ENCODE peak calls at places on chromosomes 13 and 19, in four cellular contexts. One of them, this sample, is unnamed.

GRCh38 chr13:43401364-43401763 is 378.0 kb downstream of the DNAJC15 start:
- DNase-seq in mucosa of descending colon: no peak
- DNase-seq in GM06990: no peak
- DNase-seq in pancreas: no peak
- DNase-seq in this sample: no peak

GRCh38 chr13:112983428-112984196 is 14.6 kb downstream of the MCF2L start:
- DNase-seq in mucosa of descending colon: peak; percentile 59
- DNase-seq in GM06990: no peak
- DNase-seq in pancreas: no peak
- DNase-seq in this sample: no peak

GRCh38 chr19:45253396-45254027 is 2.4 kb downstream of the MARK4 start:
- DNase-seq in mucosa of descending colon: no peak
- DNase-seq in GM06990: no peak
- DNase-seq in pancreas: no peak
- DNase-seq in this sample: no peak

GRCh38 chr13:27483421-27483820 is 33.1 kb upstream of the MTIF3 start:
- DNase-seq in mucosa of descending colon: no peak
- DNase-seq in GM06990: no peak
- DNase-seq in pancreas: no peak
- DNase-seq in this sample: no peak

GRCh38 chr19:41339936-41340335 is 13.8 kb downstream of the TGFB1 start:
- DNase-seq in mucosa of descending colon: no peak
- DNase-seq in GM06990: no peak
- DNase-seq in pancreas: no peak
- DNase-seq in this sample: no peak

GRCh38 chr19:23774156-23774971 is 15.7 kb upstream of the ZNF681 start:
- DNase-seq in mucosa of descending colon: no peak
- DNase-seq in GM06990: no peak
- DNase-seq in pancreas: no peak
- DNase-seq in this sample: no peak

GRCh38 chr19:14113762-14114414 is 3.7 kb downstream of the PRKACA start:
- DNase-seq in mucosa of descending colon: peak; percentile 60
- DNase-seq in GM06990: no peak
- DNase-seq in pancreas: peak; percentile 35
- DNase-seq in this sample: no peak

GRCh38 chr13:107301724-107302374 is 733.9 kb upstream of the ARGLU1 start:
- DNase-seq in mucosa of descending colon: no peak
- DNase-seq in GM06990: no peak
- DNase-seq in pancreas: no peak
- DNase-seq in this sample: no peak

GRCh38 chr13:30607908-30608307 is 9.8 kb upstream of the USPL1 start:
- DNase-seq in mucosa of descending colon: peak; percentile 58
- DNase-seq in GM06990: peak; percentile 75
- DNase-seq in pancreas: no peak
- DNase-seq in this sample: no peak

GRCh38 chr19:18173572-18174294 is at the start of gene IFI30:
- DNase-seq in mucosa of descending colon: peak; percentile 83
- DNase-seq in GM06990: peak; percentile 92
- DNase-seq in pancreas: peak; percentile 94
- DNase-seq in this sample: no peak

GRCh38 chr13:76836311-76836710 is 49.9 kb downstream of the KCTD12 start:
- DNase-seq in mucosa of descending colon: no peak
- DNase-seq in GM06990: no peak
- DNase-seq in pancreas: no peak
- DNase-seq in this sample: no peak

GRCh38 chr19:39765091-39766076 is 13.3 kb upstream of the LEUTX start:
- DNase-seq in mucosa of descending colon: peak; percentile 74
- DNase-seq in GM06990: no peak
- DNase-seq in pancreas: peak; percentile 2
- DNase-seq in this sample: no peak

GRCh38 chr13:30569901-30570576 is 47.7 kb upstream of the USPL1 start:
- DNase-seq in mucosa of descending colon: no peak
- DNase-seq in GM06990: no peak
- DNase-seq in pancreas: no peak
- DNase-seq in this sample: peak; percentile 83

GRCh38 chr13:96540656-96541055 is 450.7 kb downstream of the HS6ST3 start:
- DNase-seq in mucosa of descending colon: no peak
- DNase-seq in GM06990: no peak
- DNase-seq in pancreas: no peak
- DNase-seq in this sample: no peak

GRCh38 chr13:43880451-43880850 is 747 bp downstream of the LACC1 start:
- DNase-seq in mucosa of descending colon: peak; percentile 27
- DNase-seq in GM06990: no peak
- DNase-seq in pancreas: no peak
- DNase-seq in this sample: no peak

GRCh38 chr13:73857106-73857505 is 277.1 kb downstream of the KLF12 start:
- DNase-seq in mucosa of descending colon: no peak
- DNase-seq in GM06990: no peak
- DNase-seq in pancreas: no peak
- DNase-seq in this sample: no peak

GRCh38 chr19:45768644-45769053 is 403 bp downstream of the SIX5 start:
- DNase-seq in mucosa of descending colon: no peak
- DNase-seq in GM06990: no peak
- DNase-seq in pancreas: no peak
- DNase-seq in this sample: no peak

GRCh38 chr19:55647732-55648656 is at the start of gene CCDC106:
- DNase-seq in mucosa of descending colon: peak; percentile 73
- DNase-seq in GM06990: peak; percentile 85
- DNase-seq in pancreas: peak; percentile 63
- DNase-seq in this sample: no peak

GRCh38 chr19:4069331-4069959 is 2.7 kb upstream of the ZBTB7A start:
- DNase-seq in mucosa of descending colon: peak; percentile 62
- DNase-seq in GM06990: no peak
- DNase-seq in pancreas: no peak
- DNase-seq in this sample: no peak

GRCh38 chr13:90055121-90055520 is 1292.4 kb upstream of the MIR17HG start:
- DNase-seq in mucosa of descending colon: no peak
- DNase-seq in GM06990: no peak
- DNase-seq in pancreas: no peak
- DNase-seq in this sample: no peak

DNA sequence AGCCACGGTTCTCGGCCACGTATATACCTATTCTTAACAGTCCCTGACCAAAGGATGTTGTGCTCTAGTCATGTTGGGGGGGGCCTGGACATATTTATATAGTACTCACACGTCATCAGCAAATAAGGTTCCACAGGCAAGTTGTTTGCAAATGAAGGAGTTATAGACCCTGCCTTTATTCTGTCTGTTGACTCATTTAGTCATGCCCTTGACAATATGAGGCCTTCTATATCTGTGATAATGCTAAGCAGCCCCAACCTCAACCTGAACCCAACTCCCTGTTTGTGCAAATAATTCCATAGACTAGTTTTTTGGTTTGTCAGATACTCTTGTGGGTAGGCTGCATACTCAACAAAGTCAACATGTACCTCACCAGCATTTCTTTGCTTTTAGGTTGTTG is 8.9 kb downstream of the ZNF586 start:
- DNase-seq in mucosa of descending colon: no peak
- DNase-seq in GM06990: no peak
- DNase-seq in pancreas: no peak
- DNase-seq in this sample: no peak
- H3K4me3 ChIP-seq in mucosa of descending colon: no peak overlapping the region
- H3K4me3 ChIP-seq in GM06990: no peak overlapping the region
- H3K4me3 ChIP-seq in pancreas: no peak overlapping the region
- H3K4me3 ChIP-seq in this sample: no peak overlapping the region

GRCh38 chr13:57673197-57673596 is 41.7 kb downstream of the PCDH17 start:
- DNase-seq in mucosa of descending colon: no peak
- DNase-seq in GM06990: no peak
- DNase-seq in pancreas: no peak
- DNase-seq in this sample: no peak

GRCh38 chr13:57666554-57666953 is 35.0 kb downstream of the PCDH17 start:
- DNase-seq in mucosa of descending colon: no peak
- DNase-seq in GM06990: no peak
- DNase-seq in pancreas: no peak
- DNase-seq in this sample: no peak

DNA sequence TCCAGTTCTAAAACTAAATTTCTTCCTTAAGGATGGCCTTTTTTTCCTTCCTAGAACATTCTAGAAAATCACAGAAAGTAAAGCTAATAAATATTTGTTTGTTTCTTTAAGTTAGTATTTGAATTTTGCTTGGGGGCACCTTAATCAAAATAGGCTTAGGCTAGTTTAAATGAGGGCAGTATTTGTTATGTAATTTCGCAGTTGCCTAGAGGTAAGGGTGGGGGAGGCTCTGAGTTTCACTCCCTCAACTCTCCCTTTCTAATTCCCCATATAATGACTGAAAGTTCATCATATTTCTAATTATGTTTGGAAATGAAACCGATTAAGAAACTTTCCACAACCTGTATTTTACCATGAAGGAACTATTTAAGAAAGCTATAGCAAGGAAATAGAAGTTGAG is 40.6 kb downstream of the PCDH17 start:
- DNase-seq in mucosa of descending colon: no peak
- DNase-seq in GM06990: no peak
- DNase-seq in pancreas: no peak
- DNase-seq in this sample: no peak
- H3K4me3 ChIP-seq in mucosa of descending colon: no peak overlapping the region
- H3K4me3 ChIP-seq in GM06990: no peak overlapping the region
- H3K4me3 ChIP-seq in pancreas: no peak overlapping the region
- H3K4me3 ChIP-seq in this sample: no peak overlapping the region

GRCh38 chr19:49689133-49690072 is at the start of gene ADM5:
- DNase-seq in mucosa of descending colon: peak; percentile 78
- DNase-seq in GM06990: no peak
- DNase-seq in pancreas: peak; percentile 67
- DNase-seq in this sample: no peak
- H3K4me3 ChIP-seq in mucosa of descending colon: no peak within 1 kb of the TSS
- H3K4me3 ChIP-seq in GM06990: no peak within 1 kb of the TSS
- H3K4me3 ChIP-seq in pancreas: peak within 1 kb of the TSS; percentile 51
- H3K4me3 ChIP-seq in this sample: peak within 1 kb of the TSS; percentile 64

GRCh38 chr19:50357178-50358100 is 8.0 kb downstream of the NAPSA start:
- DNase-seq in mucosa of descending colon: peak; percentile 85
- DNase-seq in GM06990: peak; percentile 92
- DNase-seq in pancreas: peak; percentile 67
- DNase-seq in this sample: no peak
- H3K4me3 ChIP-seq in mucosa of descending colon: no peak overlapping the region
- H3K4me3 ChIP-seq in GM06990: peak overlapping the region; percentile 65
- H3K4me3 ChIP-seq in pancreas: peak overlapping the region; percentile 46
- H3K4me3 ChIP-seq in this sample: peak overlapping the region; percentile 45

GRCh38 chr19:10233946-10234345 is 2.8 kb upstream of the S1PR2 start:
- DNase-seq in mucosa of descending colon: no peak
- DNase-seq in GM06990: no peak
- DNase-seq in pancreas: no peak
- DNase-seq in this sample: no peak

GRCh38 chr19:10230155-10230903 is 802 bp downstream of the S1PR2 start:
- DNase-seq in mucosa of descending colon: peak; percentile 58
- DNase-seq in GM06990: peak; percentile 63
- DNase-seq in pancreas: no peak
- DNase-seq in this sample: no peak

GRCh38 chr19:10230904-10231623 is at the start of gene S1PR2:
- DNase-seq in mucosa of descending colon: peak; percentile 77
- DNase-seq in GM06990: peak; percentile 90
- DNase-seq in pancreas: peak; percentile 65
- DNase-seq in this sample: no peak

GRCh38 chr19:10228925-10229324 is 2.2 kb downstream of the S1PR2 start:
- DNase-seq in mucosa of descending colon: peak; percentile 39
- DNase-seq in GM06990: no peak
- DNase-seq in pancreas: no peak
- DNase-seq in this sample: no peak

GRCh38 chr19:10231624-10232228 is 595 bp upstream of the S1PR2 start:
- DNase-seq in mucosa of descending colon: no peak
- DNase-seq in GM06990: no peak
- DNase-seq in pancreas: no peak
- DNase-seq in this sample: no peak
- H3K4me3 ChIP-seq in mucosa of descending colon: no peak overlapping the region
- H3K4me3 ChIP-seq in GM06990: peak overlapping the region; percentile 91
- H3K4me3 ChIP-seq in pancreas: peak overlapping the region; percentile 83
- H3K4me3 ChIP-seq in this sample: peak overlapping the region; percentile 81

DNA sequence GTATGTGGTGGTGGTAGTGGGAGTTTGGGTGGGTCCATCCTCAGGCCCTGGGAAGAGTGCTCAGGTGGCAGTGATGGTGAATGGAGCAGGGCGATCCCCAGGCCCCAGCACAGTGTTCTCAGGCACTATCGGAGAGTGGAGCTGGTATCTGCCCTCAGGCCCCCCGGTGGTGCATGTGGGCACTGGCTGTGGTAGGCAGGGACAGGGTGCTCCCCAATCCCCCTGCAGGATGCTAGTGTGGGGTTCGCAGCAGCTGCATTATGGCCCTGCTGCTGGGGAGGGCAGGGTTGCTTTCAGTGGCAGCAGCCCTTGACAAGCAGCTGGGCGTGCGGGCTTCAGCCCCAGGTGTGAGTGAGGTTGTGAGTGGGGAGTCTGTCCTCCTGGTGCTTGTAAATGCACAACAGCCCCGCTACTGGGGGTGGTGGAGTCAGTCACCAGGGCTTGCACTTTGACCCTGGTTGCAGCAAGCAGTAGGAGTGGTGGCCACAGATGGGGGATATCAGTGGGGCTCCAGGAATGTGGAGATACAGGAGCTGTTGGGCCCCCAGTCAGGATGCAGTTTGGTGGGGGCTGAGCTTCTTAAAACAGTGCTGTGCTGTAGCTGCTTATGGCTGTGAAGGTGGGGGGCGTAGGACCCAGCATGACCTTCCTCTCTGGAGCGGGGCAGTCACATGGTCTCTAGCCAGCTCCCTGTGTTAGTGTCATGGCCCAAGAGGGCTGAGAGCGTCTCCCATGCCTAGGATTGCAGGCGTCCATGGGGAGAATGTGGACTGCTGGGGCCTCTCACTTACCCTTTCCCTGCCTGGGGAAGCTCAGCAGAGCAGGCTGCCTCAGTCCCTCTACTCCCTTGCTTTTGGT is 38.7 kb upstream of the ARHGEF7 start:
- DNase-seq in mucosa of descending colon: no peak
- DNase-seq in GM06990: no peak
- DNase-seq in pancreas: no peak
- DNase-seq in this sample: no peak
- H3K4me3 ChIP-seq in mucosa of descending colon: no peak overlapping the region
- H3K4me3 ChIP-seq in GM06990: no peak overlapping the region
- H3K4me3 ChIP-seq in pancreas: no peak overlapping the region
- H3K4me3 ChIP-seq in this sample: no peak overlapping the region

DNA sequence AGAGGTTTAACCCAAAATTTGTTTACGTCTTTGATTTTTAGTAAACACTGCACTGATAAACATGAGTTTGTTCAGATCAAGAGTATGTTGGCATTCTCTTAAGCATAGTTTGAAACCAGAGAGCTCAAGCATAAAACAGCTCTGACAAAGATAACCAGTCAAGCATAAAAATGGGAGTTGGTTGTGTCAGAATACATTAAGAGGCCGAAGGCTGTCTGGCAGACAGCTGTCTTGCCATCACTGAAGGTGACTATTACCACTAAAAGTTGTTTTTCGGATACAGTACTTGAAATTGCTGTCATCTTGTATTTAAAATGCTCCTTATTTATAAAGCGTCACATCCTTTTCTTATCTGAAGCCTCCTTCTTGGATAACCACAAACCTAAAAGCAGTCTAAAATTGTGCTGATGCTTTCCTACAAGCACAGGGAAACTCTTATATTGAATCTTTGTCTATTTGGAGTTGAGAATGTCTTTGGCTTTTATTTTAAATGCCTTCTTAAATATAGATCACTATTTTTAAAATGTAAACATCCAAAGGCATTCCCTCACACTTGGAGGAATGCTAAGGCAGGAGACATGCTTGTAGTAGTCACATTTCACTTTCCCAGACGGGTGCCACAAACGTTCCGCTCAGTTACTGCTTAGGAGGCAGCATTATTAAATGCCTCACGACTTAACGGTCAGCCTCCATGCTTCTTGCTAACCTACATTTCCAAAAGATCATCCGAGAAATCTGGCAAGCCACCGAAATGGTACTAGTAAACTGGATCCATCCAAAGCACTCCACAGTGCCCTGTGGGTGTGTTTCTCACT is 1.6 kb downstream of the SMAD9 start:
- DNase-seq in mucosa of descending colon: no peak
- DNase-seq in GM06990: no peak
- DNase-seq in pancreas: no peak
- DNase-seq in this sample: no peak
- H3K4me3 ChIP-seq in mucosa of descending colon: no peak overlapping the region
- H3K4me3 ChIP-seq in GM06990: no peak overlapping the region
- H3K4me3 ChIP-seq in pancreas: no peak overlapping the region
- H3K4me3 ChIP-seq in this sample: peak overlapping the region; percentile 74

GRCh38 chr13:114323349-114323748 is 9.0 kb downstream of the CHAMP1 start:
- DNase-seq in mucosa of descending colon: no peak
- DNase-seq in GM06990: no peak
- DNase-seq in pancreas: no peak
- DNase-seq in this sample: no peak
- H3K4me3 ChIP-seq in mucosa of descending colon: no peak overlapping the region
- H3K4me3 ChIP-seq in GM06990: no peak overlapping the region
- H3K4me3 ChIP-seq in pancreas: no peak overlapping the region
- H3K4me3 ChIP-seq in this sample: no peak overlapping the region